ENCODE peak calls at places on chromosomes 6 and 20, in six cellular contexts. One of them, this sample, is unnamed.
A peak's percentile ranks its signal among the peaks of the same experiment; 100 is the strongest.

GRCh38 chr20:58645277-58645968 is 5.7 kb upstream of the STX16 start:
- DNase-seq in breast epithelium: peak; percentile 76
- DNase-seq in pancreas: peak; percentile 22
- DNase-seq in cardiac fibroblast: peak; percentile 64
- DNase-seq in kidney: peak; percentile 60
- DNase-seq in uterus: peak; percentile 55
- DNase-seq in this sample: no peak

GRCh38 chr20:50144362-50144761 is 9.2 kb downstream of the PEDS1 start:
- DNase-seq in cardiac fibroblast: peak; percentile 97
- DNase-seq in breast epithelium: no peak
- DNase-seq in kidney: no peak
- DNase-seq in pancreas: no peak
- DNase-seq in uterus: peak; percentile 53
- DNase-seq in this sample: no peak

GRCh38 chr6:167855825-167856425 is 29.2 kb downstream of the AFDN start:
- DNase-seq in cardiac fibroblast: peak; percentile 88
- DNase-seq in breast epithelium: no peak
- DNase-seq in uterus: no peak
- DNase-seq in pancreas: no peak
- DNase-seq in kidney: no peak
- DNase-seq in this sample: no peak

GRCh38 chr6:126743051-126743450 is 375.4 kb upstream of the RSPO3 start:
- DNase-seq in uterus: no peak
- DNase-seq in breast epithelium: no peak
- DNase-seq in cardiac fibroblast: no peak
- DNase-seq in kidney: no peak
- DNase-seq in pancreas: no peak
- DNase-seq in this sample: no peak

GRCh38 chr6:166750125-166750793 is 123.2 kb upstream of the RPS6KA2 start:
- DNase-seq in uterus: no peak
- DNase-seq in pancreas: no peak
- DNase-seq in cardiac fibroblast: no peak
- DNase-seq in kidney: no peak
- DNase-seq in breast epithelium: no peak
- DNase-seq in this sample: no peak

GRCh38 chr6:82957171-82957894 is 108.3 kb downstream of the UBE3D start:
- DNase-seq in breast epithelium: no peak
- DNase-seq in pancreas: no peak
- DNase-seq in uterus: no peak
- DNase-seq in cardiac fibroblast: no peak
- DNase-seq in kidney: no peak
- DNase-seq in this sample: no peak

GRCh38 chr20:3887870-3888614 is 1.1 kb upstream of the PANK2 start:
- DNase-seq in cardiac fibroblast: peak; percentile 47
- DNase-seq in pancreas: no peak
- DNase-seq in uterus: peak; percentile 47
- DNase-seq in breast epithelium: no peak
- DNase-seq in kidney: no peak
- DNase-seq in this sample: no peak

GRCh38 chr6:44008821-44009370 is 118.4 kb downstream of the MRPL14 start:
- DNase-seq in kidney: no peak
- DNase-seq in breast epithelium: no peak
- DNase-seq in uterus: peak; percentile 10
- DNase-seq in cardiac fibroblast: no peak
- DNase-seq in pancreas: no peak
- DNase-seq in this sample: no peak

GRCh38 chr6:144055121-144055931 is 40.0 kb downstream of the SF3B5 start:
- DNase-seq in pancreas: no peak
- DNase-seq in kidney: no peak
- DNase-seq in uterus: no peak
- DNase-seq in cardiac fibroblast: no peak
- DNase-seq in breast epithelium: no peak
- DNase-seq in this sample: no peak

GRCh38 chr6:13787146-13787545 is 27.2 kb downstream of the MCUR1 start:
- DNase-seq in pancreas: no peak
- DNase-seq in cardiac fibroblast: peak; percentile 72
- DNase-seq in breast epithelium: no peak
- DNase-seq in uterus: no peak
- DNase-seq in kidney: no peak
- DNase-seq in this sample: no peak

GRCh38 chr6:35473075-35473848 is 5.1 kb downstream of the RPL10A start:
- DNase-seq in kidney: no peak
- DNase-seq in uterus: no peak
- DNase-seq in cardiac fibroblast: no peak
- DNase-seq in pancreas: no peak
- DNase-seq in breast epithelium: no peak
- DNase-seq in this sample: no peak

GRCh38 chr6:19834858-19835257 is 2.3 kb upstream of the ID4 start:
- DNase-seq in kidney: no peak
- DNase-seq in breast epithelium: no peak
- DNase-seq in cardiac fibroblast: no peak
- DNase-seq in pancreas: no peak
- DNase-seq in uterus: no peak
- DNase-seq in this sample: no peak

GRCh38 chr6:43001843-43002242 is 11.9 kb downstream of the MEA1 start:
- DNase-seq in kidney: no peak
- DNase-seq in breast epithelium: no peak
- DNase-seq in uterus: no peak
- DNase-seq in pancreas: no peak
- DNase-seq in cardiac fibroblast: no peak
- DNase-seq in this sample: no peak

GRCh38 chr6:76790881-76791280 is 672.4 kb downstream of the HTR1B start:
- DNase-seq in uterus: no peak
- DNase-seq in breast epithelium: no peak
- DNase-seq in kidney: no peak
- DNase-seq in cardiac fibroblast: no peak
- DNase-seq in pancreas: no peak
- DNase-seq in this sample: no peak

GRCh38 chr6:5188646-5189045 is 72.1 kb downstream of the LYRM4 start:
- DNase-seq in cardiac fibroblast: no peak
- DNase-seq in kidney: no peak
- DNase-seq in pancreas: no peak
- DNase-seq in uterus: no peak
- DNase-seq in breast epithelium: no peak
- DNase-seq in this sample: no peak

GRCh38 chr20:62782149-62782892 is 14.0 kb upstream of the MRGBP start:
- DNase-seq in pancreas: no peak
- DNase-seq in uterus: no peak
- DNase-seq in cardiac fibroblast: no peak
- DNase-seq in kidney: no peak
- DNase-seq in breast epithelium: no peak
- DNase-seq in this sample: no peak

GRCh38 chr20:64133951-64134407 is 26.6 kb upstream of the NPBWR2 start:
- DNase-seq in uterus: no peak
- DNase-seq in breast epithelium: no peak
- DNase-seq in kidney: peak; percentile 29
- DNase-seq in cardiac fibroblast: no peak
- DNase-seq in pancreas: no peak
- DNase-seq in this sample: no peak

GRCh38 chr6:34602318-34603111 is 46.4 kb upstream of the SPDEF start:
- DNase-seq in cardiac fibroblast: no peak
- DNase-seq in breast epithelium: no peak
- DNase-seq in uterus: no peak
- DNase-seq in pancreas: peak; percentile 32
- DNase-seq in kidney: no peak
- DNase-seq in this sample: no peak

GRCh38 chr6:112330071-112330876 is 16.9 kb upstream of the RFPL4B start:
- DNase-seq in pancreas: no peak
- DNase-seq in breast epithelium: no peak
- DNase-seq in cardiac fibroblast: peak; percentile 54
- DNase-seq in uterus: no peak
- DNase-seq in kidney: no peak
- DNase-seq in this sample: no peak

GRCh38 chr6:155970878-155971702 is 515.5 kb upstream of the NOX3 start:
- DNase-seq in kidney: no peak
- DNase-seq in breast epithelium: no peak
- DNase-seq in pancreas: no peak
- DNase-seq in cardiac fibroblast: no peak
- DNase-seq in uterus: no peak
- DNase-seq in this sample: no peak

GRCh38 chr6:104686550-104687155 is 173.1 kb downstream of the HACE1 start:
- DNase-seq in pancreas: peak; percentile 15
- DNase-seq in cardiac fibroblast: no peak
- DNase-seq in kidney: no peak
- DNase-seq in uterus: no peak
- DNase-seq in breast epithelium: no peak
- DNase-seq in this sample: no peak

GRCh38 chr6:125153541-125154183 is at the start of gene TPD52L1:
- DNase-seq in kidney: peak; percentile 93
- DNase-seq in breast epithelium: peak; percentile 79
- DNase-seq in cardiac fibroblast: peak; percentile 68
- DNase-seq in pancreas: peak; percentile 90
- DNase-seq in uterus: peak; percentile 55
- DNase-seq in this sample: peak; percentile 73

GRCh38 chr20:63496404-63497120 is 2.3 kb downstream of the EEF1A2 start:
- DNase-seq in uterus: no peak
- DNase-seq in kidney: peak; percentile 63
- DNase-seq in breast epithelium: no peak
- DNase-seq in cardiac fibroblast: no peak
- DNase-seq in pancreas: no peak
- DNase-seq in this sample: no peak

GRCh38 chr6:116016846-116017545 is 43.7 kb downstream of the FRK start:
- DNase-seq in cardiac fibroblast: peak; percentile 71
- DNase-seq in uterus: no peak
- DNase-seq in pancreas: no peak
- DNase-seq in kidney: no peak
- DNase-seq in breast epithelium: no peak
- DNase-seq in this sample: no peak

GRCh38 chr20:19265646-19266374 is 53.4 kb downstream of the SLC24A3 start:
- DNase-seq in breast epithelium: no peak
- DNase-seq in pancreas: no peak
- DNase-seq in cardiac fibroblast: no peak
- DNase-seq in kidney: no peak
- DNase-seq in uterus: no peak
- DNase-seq in this sample: no peak

GRCh38 chr20:8757146-8757545 is 311.7 kb upstream of the PLCB4 start:
- DNase-seq in breast epithelium: no peak
- DNase-seq in cardiac fibroblast: peak; percentile 72
- DNase-seq in kidney: no peak
- DNase-seq in uterus: no peak
- DNase-seq in pancreas: no peak
- DNase-seq in this sample: no peak

GRCh38 chr6:45540375-45540920 is 162.7 kb upstream of the SUPT3H start:
- DNase-seq in uterus: no peak
- DNase-seq in breast epithelium: no peak
- DNase-seq in cardiac fibroblast: no peak
- DNase-seq in pancreas: no peak
- DNase-seq in kidney: no peak
- DNase-seq in this sample: no peak

GRCh38 chr6:108337721-108338120 is 42.9 kb downstream of the AFG1L start:
- DNase-seq in cardiac fibroblast: no peak
- DNase-seq in pancreas: no peak
- DNase-seq in breast epithelium: no peak
- DNase-seq in kidney: no peak
- DNase-seq in uterus: no peak
- DNase-seq in this sample: no peak

GRCh38 chr20:14599613-14600012 is 262.2 kb upstream of the FLRT3 start:
- DNase-seq in pancreas: no peak
- DNase-seq in breast epithelium: no peak
- DNase-seq in kidney: no peak
- DNase-seq in uterus: no peak
- DNase-seq in cardiac fibroblast: no peak
- DNase-seq in this sample: no peak

GRCh38 chr6:32972353-32973143 is 4.2 kb downstream of the BRD2 start:
- DNase-seq in breast epithelium: no peak
- DNase-seq in uterus: no peak
- DNase-seq in pancreas: no peak
- DNase-seq in kidney: peak; percentile 88
- DNase-seq in cardiac fibroblast: no peak
- DNase-seq in this sample: no peak

GRCh38 chr6:16800942-16801341 is 39.7 kb upstream of the ATXN1 start:
- DNase-seq in cardiac fibroblast: peak; percentile 40
- DNase-seq in uterus: no peak
- DNase-seq in kidney: no peak
- DNase-seq in pancreas: no peak
- DNase-seq in breast epithelium: no peak
- DNase-seq in this sample: no peak

GRCh38 chr20:35556871-35557270 is 15.0 kb downstream of the ERGIC3 start:
- DNase-seq in breast epithelium: no peak
- DNase-seq in uterus: no peak
- DNase-seq in cardiac fibroblast: no peak
- DNase-seq in pancreas: no peak
- DNase-seq in kidney: no peak
- DNase-seq in this sample: peak; percentile 7

GRCh38 chr6:105211831-105212230 is 32.0 kb upstream of the POPDC3 start:
- DNase-seq in uterus: no peak
- DNase-seq in pancreas: no peak
- DNase-seq in breast epithelium: no peak
- DNase-seq in kidney: no peak
- DNase-seq in cardiac fibroblast: no peak
- DNase-seq in this sample: no peak

GRCh38 chr20:11375368-11375767 is 542.3 kb upstream of the BTBD3 start:
- DNase-seq in kidney: no peak
- DNase-seq in cardiac fibroblast: peak; percentile 11
- DNase-seq in pancreas: no peak
- DNase-seq in uterus: no peak
- DNase-seq in breast epithelium: no peak
- DNase-seq in this sample: no peak

GRCh38 chr6:125224236-125224861 is 70.8 kb downstream of the TPD52L1 start:
- DNase-seq in pancreas: no peak
- DNase-seq in kidney: no peak
- DNase-seq in cardiac fibroblast: no peak
- DNase-seq in uterus: no peak
- DNase-seq in breast epithelium: no peak
- DNase-seq in this sample: no peak

GRCh38 chr6:158559895-158560786 is at the start of gene TMEM181:
- DNase-seq in breast epithelium: peak; percentile 69
- DNase-seq in pancreas: peak; percentile 88
- DNase-seq in uterus: peak; percentile 70
- DNase-seq in kidney: peak; percentile 96
- DNase-seq in cardiac fibroblast: peak; percentile 87
- DNase-seq in this sample: peak; percentile 64
- TF ChIP-seq CTCF in breast epithelium: no peak
- TF ChIP-seq CTCF in pancreas: no peak
- TF ChIP-seq CTCF in uterus: no peak
- TF ChIP-seq CTCF in kidney: no peak
- TF ChIP-seq CTCF in cardiac fibroblast: no peak
- TF ChIP-seq CTCF in this sample: no peak

GRCh38 chr6:63066053-63066704 is 145.1 kb upstream of the FKBP1C start:
- DNase-seq in breast epithelium: no peak
- DNase-seq in pancreas: no peak
- DNase-seq in kidney: no peak
- DNase-seq in cardiac fibroblast: no peak
- DNase-seq in uterus: no peak
- DNase-seq in this sample: no peak
- TF ChIP-seq CTCF in breast epithelium: no peak
- TF ChIP-seq CTCF in pancreas: no peak
- TF ChIP-seq CTCF in kidney: peak; percentile 21
- TF ChIP-seq CTCF in cardiac fibroblast: no peak
- TF ChIP-seq CTCF in uterus: no peak
- TF ChIP-seq CTCF in this sample: no peak

GRCh38 chr20:23058240-23058639 is 8.8 kb upstream of the THBD start:
- DNase-seq in uterus: no peak
- DNase-seq in kidney: no peak
- DNase-seq in cardiac fibroblast: no peak
- DNase-seq in breast epithelium: no peak
- DNase-seq in pancreas: no peak
- DNase-seq in this sample: no peak
- TF ChIP-seq CTCF in uterus: no peak
- TF ChIP-seq CTCF in kidney: no peak
- TF ChIP-seq CTCF in cardiac fibroblast: peak; percentile 30
- TF ChIP-seq CTCF in breast epithelium: no peak
- TF ChIP-seq CTCF in pancreas: no peak
- TF ChIP-seq CTCF in this sample: no peak

GRCh38 chr20:1533059-1533458 is 24.4 kb downstream of the SIRPD start:
- DNase-seq in kidney: no peak
- DNase-seq in breast epithelium: no peak
- DNase-seq in pancreas: no peak
- DNase-seq in cardiac fibroblast: no peak
- DNase-seq in uterus: no peak
- DNase-seq in this sample: no peak
- TF ChIP-seq CTCF in kidney: no peak
- TF ChIP-seq CTCF in breast epithelium: no peak
- TF ChIP-seq CTCF in pancreas: no peak
- TF ChIP-seq CTCF in cardiac fibroblast: no peak
- TF ChIP-seq CTCF in uterus: no peak
- TF ChIP-seq CTCF in this sample: no peak

This sample was measured in D721Med.